ENCODE peak calls at places on chromosomes 12 and 14, in seven cellular contexts. One of them, this sample, is unnamed.
A peak's percentile ranks its signal among the peaks of the same experiment; 100 is the strongest.

GRCh38 chr12:1855241-1855640 is 34.9 kb downstream of the LRTM2 start:
- DNase-seq in HepG2: no peak
- DNase-seq in H1: no peak
- DNase-seq in HCT116: no peak
- DNase-seq in SK-N-SH: no peak
- DNase-seq in GM12878: no peak
- DNase-seq in K562: no peak
- DNase-seq in this sample: peak; percentile 58

GRCh38 chr12:131093971-131094830 is 140.5 kb downstream of the ADGRD1 start:
- DNase-seq in K562: no peak
- DNase-seq in HCT116: no peak
- DNase-seq in H1: no peak
- DNase-seq in HepG2: no peak
- DNase-seq in SK-N-SH: no peak
- DNase-seq in GM12878: no peak
- DNase-seq in this sample: no peak

GRCh38 chr12:72346331-72346944 is 74.3 kb downstream of the TRHDE start:
- DNase-seq in SK-N-SH: peak; percentile 29
- DNase-seq in HCT116: peak; percentile 77
- DNase-seq in GM12878: peak; percentile 13
- DNase-seq in HepG2: peak; percentile 62
- DNase-seq in K562: peak; percentile 22
- DNase-seq in H1: peak; percentile 83
- DNase-seq in this sample: peak; percentile 11

GRCh38 chr12:103799504-103800251 is 41.4 kb downstream of the NT5DC3 start:
- DNase-seq in H1: no peak
- DNase-seq in SK-N-SH: no peak
- DNase-seq in K562: no peak
- DNase-seq in HepG2: peak; percentile 43
- DNase-seq in HCT116: no peak
- DNase-seq in GM12878: no peak
- DNase-seq in this sample: no peak

GRCh38 chr14:74444866-74445265 is 18.9 kb upstream of the SYNDIG1L start:
- DNase-seq in SK-N-SH: no peak
- DNase-seq in H1: no peak
- DNase-seq in K562: no peak
- DNase-seq in GM12878: no peak
- DNase-seq in HCT116: no peak
- DNase-seq in HepG2: no peak
- DNase-seq in this sample: no peak

GRCh38 chr12:57236925-57237652 is 7.6 kb downstream of the SHMT2 start:
- DNase-seq in H1: no peak
- DNase-seq in K562: no peak
- DNase-seq in HCT116: no peak
- DNase-seq in HepG2: no peak
- DNase-seq in GM12878: no peak
- DNase-seq in SK-N-SH: no peak
- DNase-seq in this sample: no peak

GRCh38 chr14:73796881-73797539 is 54.6 kb upstream of the PTGR2 start:
- DNase-seq in HepG2: no peak
- DNase-seq in SK-N-SH: no peak
- DNase-seq in GM12878: no peak
- DNase-seq in HCT116: no peak
- DNase-seq in H1: no peak
- DNase-seq in K562: no peak
- DNase-seq in this sample: no peak

GRCh38 chr12:57759360-57759980 is 4.6 kb downstream of the MARCHF9 start:
- DNase-seq in H1: no peak
- DNase-seq in HepG2: peak; percentile 53
- DNase-seq in K562: no peak
- DNase-seq in GM12878: no peak
- DNase-seq in HCT116: no peak
- DNase-seq in SK-N-SH: peak; percentile 66
- DNase-seq in this sample: peak; percentile 79

GRCh38 chr14:64880382-64881121 is 845 bp upstream of the SPTB start:
- DNase-seq in HepG2: no peak
- DNase-seq in H1: peak; percentile 88
- DNase-seq in GM12878: no peak
- DNase-seq in K562: peak; percentile 71
- DNase-seq in HCT116: peak; percentile 26
- DNase-seq in SK-N-SH: peak; percentile 89
- DNase-seq in this sample: peak; percentile 81

GRCh38 chr12:7832059-7832696 is 40.5 kb downstream of the SLC2A14 start:
- DNase-seq in SK-N-SH: peak; percentile 49
- DNase-seq in K562: peak; percentile 37
- DNase-seq in HCT116: peak; percentile 32
- DNase-seq in HepG2: peak; percentile 62
- DNase-seq in GM12878: no peak
- DNase-seq in H1: no peak
- DNase-seq in this sample: peak; percentile 54

GRCh38 chr12:115227137-115227615 is 543.2 kb upstream of the TBX3 start:
- DNase-seq in HCT116: peak; percentile 60
- DNase-seq in K562: no peak
- DNase-seq in HepG2: peak; percentile 80
- DNase-seq in SK-N-SH: no peak
- DNase-seq in H1: no peak
- DNase-seq in GM12878: no peak
- DNase-seq in this sample: no peak

GRCh38 chr12:75750950-75751349 is 239.5 kb upstream of the KRR1 start:
- DNase-seq in SK-N-SH: no peak
- DNase-seq in H1: no peak
- DNase-seq in GM12878: no peak
- DNase-seq in HCT116: no peak
- DNase-seq in HepG2: peak; percentile 54
- DNase-seq in K562: no peak
- DNase-seq in this sample: no peak

GRCh38 chr14:74456684-74457083 is 30.7 kb upstream of the SYNDIG1L start:
- DNase-seq in K562: no peak
- DNase-seq in SK-N-SH: no peak
- DNase-seq in H1: no peak
- DNase-seq in HCT116: no peak
- DNase-seq in HepG2: no peak
- DNase-seq in GM12878: no peak
- DNase-seq in this sample: no peak

GRCh38 chr12:131896080-131896810 is 1.8 kb downstream of the ULK1 start:
- DNase-seq in HCT116: peak; percentile 70
- DNase-seq in H1: peak; percentile 90
- DNase-seq in GM12878: no peak
- DNase-seq in K562: peak; percentile 80
- DNase-seq in HepG2: peak; percentile 83
- DNase-seq in SK-N-SH: peak; percentile 92
- DNase-seq in this sample: peak; percentile 93

GRCh38 chr12:20199780-20200179 is 168.6 kb upstream of the PDE3A start:
- DNase-seq in H1: no peak
- DNase-seq in GM12878: no peak
- DNase-seq in K562: no peak
- DNase-seq in HepG2: no peak
- DNase-seq in SK-N-SH: no peak
- DNase-seq in HCT116: no peak
- DNase-seq in this sample: no peak

GRCh38 chr14:61520546-61520945 is 174.8 kb upstream of the HIF1A start:
- DNase-seq in H1: no peak
- DNase-seq in HCT116: no peak
- DNase-seq in SK-N-SH: no peak
- DNase-seq in GM12878: no peak
- DNase-seq in K562: no peak
- DNase-seq in HepG2: no peak
- DNase-seq in this sample: no peak

GRCh38 chr14:68945585-68946289 is 33.4 kb downstream of the ACTN1 start:
- DNase-seq in HCT116: no peak
- DNase-seq in SK-N-SH: no peak
- DNase-seq in H1: no peak
- DNase-seq in GM12878: no peak
- DNase-seq in HepG2: peak; percentile 72
- DNase-seq in K562: peak; percentile 36
- DNase-seq in this sample: no peak

GRCh38 chr12:85644508-85644907 is 191.7 kb downstream of the RASSF9 start:
- DNase-seq in SK-N-SH: no peak
- DNase-seq in HepG2: no peak
- DNase-seq in K562: no peak
- DNase-seq in GM12878: no peak
- DNase-seq in HCT116: no peak
- DNase-seq in H1: no peak
- DNase-seq in this sample: no peak

GRCh38 chr14:77027538-77028383 is 747 bp downstream of the IRF2BPL start:
- DNase-seq in HepG2: no peak
- DNase-seq in GM12878: no peak
- DNase-seq in H1: peak; percentile 66
- DNase-seq in K562: peak; percentile 76
- DNase-seq in HCT116: no peak
- DNase-seq in SK-N-SH: peak; percentile 82
- DNase-seq in this sample: peak; percentile 89

GRCh38 chr14:56979961-56980360 is 169.7 kb upstream of the OTX2 start:
- DNase-seq in K562: no peak
- DNase-seq in HCT116: no peak
- DNase-seq in H1: no peak
- DNase-seq in GM12878: no peak
- DNase-seq in SK-N-SH: no peak
- DNase-seq in HepG2: no peak
- DNase-seq in this sample: no peak

GRCh38 chr14:91009501-91010152 is 50.8 kb downstream of the RPS6KA5 start:
- DNase-seq in H1: no peak
- DNase-seq in K562: no peak
- DNase-seq in HepG2: no peak
- DNase-seq in GM12878: peak; percentile 85
- DNase-seq in HCT116: no peak
- DNase-seq in SK-N-SH: no peak
- DNase-seq in this sample: no peak

GRCh38 chr12:110744176-110744575 is 1.5 kb upstream of the PPP1CC start:
- DNase-seq in SK-N-SH: no peak
- DNase-seq in HCT116: no peak
- DNase-seq in H1: no peak
- DNase-seq in HepG2: peak; percentile 69
- DNase-seq in GM12878: no peak
- DNase-seq in K562: no peak
- DNase-seq in this sample: no peak

GRCh38 chr14:95424533-95424932 is 91.9 kb downstream of the SYNE3 start:
- DNase-seq in H1: no peak
- DNase-seq in HepG2: no peak
- DNase-seq in GM12878: no peak
- DNase-seq in K562: no peak
- DNase-seq in HCT116: no peak
- DNase-seq in SK-N-SH: no peak
- DNase-seq in this sample: no peak
- TF ChIP-seq JUND in H1: no peak
- TF ChIP-seq JUND in HepG2: no peak
- TF ChIP-seq JUND in GM12878: no peak
- TF ChIP-seq JUND in K562: no peak
- TF ChIP-seq JUND in HCT116: no peak
- TF ChIP-seq JUND in SK-N-SH: no peak
- TF ChIP-seq JUND in this sample: no peak

GRCh38 chr12:12924169-12924568 is 27.8 kb downstream of the GPRC5D start:
- DNase-seq in K562: no peak
- DNase-seq in SK-N-SH: no peak
- DNase-seq in HCT116: no peak
- DNase-seq in HepG2: no peak
- DNase-seq in GM12878: no peak
- DNase-seq in H1: no peak
- DNase-seq in this sample: no peak

GRCh38 chr12:12926571-12927071 is 25.3 kb downstream of the GPRC5D start:
- DNase-seq in GM12878: no peak
- DNase-seq in K562: no peak
- DNase-seq in HCT116: no peak
- DNase-seq in SK-N-SH: no peak
- DNase-seq in HepG2: no peak
- DNase-seq in H1: no peak
- DNase-seq in this sample: no peak

GRCh38 chr12:12922978-12923377 is 29.0 kb downstream of the GPRC5D start:
- DNase-seq in GM12878: no peak
- DNase-seq in HCT116: no peak
- DNase-seq in K562: no peak
- DNase-seq in SK-N-SH: no peak
- DNase-seq in HepG2: no peak
- DNase-seq in H1: no peak
- DNase-seq in this sample: no peak

GRCh38 chr12:12927211-12928079 is 24.5 kb downstream of the GPRC5D start:
- DNase-seq in SK-N-SH: peak; percentile 66
- DNase-seq in HepG2: peak; percentile 95
- DNase-seq in HCT116: peak; percentile 90
- DNase-seq in GM12878: peak; percentile 28
- DNase-seq in K562: peak; percentile 80
- DNase-seq in H1: peak; percentile 68
- DNase-seq in this sample: no peak

GRCh38 chr12:12925383-12925782 is 26.6 kb downstream of the GPRC5D start:
- DNase-seq in HepG2: no peak
- DNase-seq in SK-N-SH: no peak
- DNase-seq in K562: no peak
- DNase-seq in HCT116: no peak
- DNase-seq in H1: no peak
- DNase-seq in GM12878: no peak
- DNase-seq in this sample: no peak
- TF ChIP-seq JUND in HepG2: no peak
- TF ChIP-seq JUND in SK-N-SH: no peak
- TF ChIP-seq JUND in K562: no peak
- TF ChIP-seq JUND in HCT116: no peak
- TF ChIP-seq JUND in H1: no peak
- TF ChIP-seq JUND in GM12878: no peak
- TF ChIP-seq JUND in this sample: no peak

DNA sequence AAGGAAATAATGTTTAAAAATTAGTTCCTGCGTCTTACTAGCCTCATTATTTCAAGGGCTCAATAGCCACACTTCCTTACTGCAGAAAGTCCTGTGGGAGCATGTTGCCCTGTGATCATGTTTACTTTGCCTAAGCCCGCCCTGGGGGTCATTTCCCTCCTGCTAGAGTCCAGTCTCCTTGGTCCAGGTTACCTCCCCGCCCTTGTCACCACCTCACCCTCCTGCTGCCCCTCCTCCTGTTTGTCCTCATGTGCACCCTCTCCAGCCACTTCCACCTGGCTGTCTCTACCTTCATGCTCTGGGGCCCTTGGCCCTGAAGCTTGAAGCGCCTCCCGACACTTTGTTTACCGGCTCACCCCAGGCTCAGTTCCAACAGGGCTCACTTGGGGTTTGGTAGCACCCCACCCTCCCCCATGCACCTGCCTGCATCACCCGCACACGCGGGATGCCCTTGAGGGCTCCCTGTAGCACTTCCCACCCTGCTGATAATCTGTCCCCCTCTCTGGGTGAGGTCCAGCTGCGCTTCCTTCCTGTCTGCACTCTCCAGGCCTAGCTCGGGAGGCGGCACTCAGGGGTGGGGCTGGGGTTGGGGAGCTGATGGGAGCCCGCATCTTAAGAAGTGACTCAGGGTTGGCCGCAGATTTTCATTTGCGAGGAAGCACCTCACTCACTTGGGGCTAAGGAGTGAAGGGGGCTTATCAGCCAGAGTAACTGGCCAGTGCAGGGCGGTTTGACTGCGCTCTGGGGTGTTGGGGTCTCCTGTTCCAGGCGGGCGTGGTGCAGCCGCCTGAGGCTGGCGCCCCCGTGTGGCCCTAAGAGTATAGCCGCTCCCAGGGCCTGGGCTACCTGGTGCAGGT is 40.1 kb downstream of the SMIM41 start:
- DNase-seq in H1: peak; percentile 88
- DNase-seq in HepG2: peak; percentile 70
- DNase-seq in K562: peak; percentile 82
- DNase-seq in HCT116: peak; percentile 47
- DNase-seq in GM12878: no peak
- DNase-seq in SK-N-SH: peak; percentile 59
- DNase-seq in this sample: peak; percentile 91
- TF ChIP-seq JUND in H1: no peak
- TF ChIP-seq JUND in HepG2: no peak
- TF ChIP-seq JUND in K562: no peak
- TF ChIP-seq JUND in HCT116: no peak
- TF ChIP-seq JUND in GM12878: no peak
- TF ChIP-seq JUND in SK-N-SH: no peak
- TF ChIP-seq JUND in this sample: no peak

GRCh38 chr14:22281322-22281977 is 307.6 kb downstream of the DAD1 start:
- DNase-seq in SK-N-SH: no peak
- DNase-seq in K562: no peak
- DNase-seq in HepG2: no peak
- DNase-seq in H1: no peak
- DNase-seq in GM12878: no peak
- DNase-seq in HCT116: no peak
- DNase-seq in this sample: no peak
- TF ChIP-seq JUND in SK-N-SH: no peak
- TF ChIP-seq JUND in K562: no peak
- TF ChIP-seq JUND in HepG2: no peak
- TF ChIP-seq JUND in H1: no peak
- TF ChIP-seq JUND in GM12878: no peak
- TF ChIP-seq JUND in HCT116: no peak
- TF ChIP-seq JUND in this sample: no peak

This sample was measured in T47D.